ENCODE peak calls at places on chromosomes 1 and 21, in ten cellular contexts. L is 8988T; B is neural crest cell; K is ecto neural progenitor cell; Y is T47D; G is left ventricle myocardium inferior; F is tibial artery; P is cardiac muscle cell; U is left lung; M is stimulated activated naive CD8-positive, alpha-beta T cell treated with anti-CD3 and anti-CD28 coated beads, Interleukin-15, amount 100 ng/mL, for 72 hours. A is an unnamed sample.

GRCh38 chr1:172286629-172287076 is 133.8 kb upstream of the C1orf105 start:
- DNase-seq in L (no peak), B (no peak), K (no peak), Y (no peak), G (no peak), F (peak), P (no peak), U (peak), M (no peak), A (no peak)

GRCh38 chr1:174692313-174692712 is 244.5 kb downstream of the GPR52 start:
- DNase-seq in L (no peak), B (no peak), K (no peak), Y (no peak), G (no peak), F (no peak), P (no peak), U (no peak), M (no peak), A (no peak)

GRCh38 chr1:20211511-20211931 is 25.2 kb upstream of the PLA2G2C start:
- DNase-seq in L (no peak), B (no peak), K (no peak), Y (no peak), G (no peak), F (no peak), P (no peak), U (no peak), M (no peak), A (no peak)

GRCh38 chr1:233364026-233364425 is 36.5 kb downstream of the MAP3K21 start:
- DNase-seq in L (no peak), B (no peak), K (no peak), Y (no peak), G (no peak), F (no peak), P (no peak), U (no peak), M (no peak), A (no peak)

GRCh38 chr1:234601217-234602017 is 8.6 kb downstream of the IRF2BP2 start:
- DNase-seq in L (no peak), B (no peak), K (no peak), Y (no peak), G (no peak), F (no peak), P (no peak), U (no peak), M (no peak), A (no peak)

GRCh38 chr1:78472851-78473496 is 17.8 kb upstream of the PTGFR start:
- DNase-seq in L (no peak), B (no peak), K (no peak), Y (no peak), G (no peak), F (no peak), P (no peak), U (no peak), M (no peak), A (no peak)

GRCh38 chr1:41726899-41727748 is 191.6 kb downstream of the HIVEP3 start:
- DNase-seq in L (no peak), B (no peak), K (no peak), Y (no peak), G (peak), F (peak), P (no peak), U (peak), M (peak), A (no peak)

GRCh38 chr1:242178924-242179708 is 180.2 kb upstream of the MAP1LC3C start:
- DNase-seq in L (no peak), B (no peak), K (no peak), Y (no peak), G (no peak), F (no peak), P (no peak), U (no peak), M (no peak), A (no peak)

GRCh38 chr1:17393225-17393624 is 21.2 kb downstream of the PADI6 start:
- DNase-seq in L (no peak), B (no peak), K (no peak), Y (no peak), G (no peak), F (no peak), P (no peak), U (no peak), M (no peak), A (no peak)

GRCh38 chr1:109347511-109347910 is 40.7 kb upstream of the MYBPHL start:
- DNase-seq in L (no peak), B (no peak), K (no peak), Y (no peak), G (no peak), F (no peak), P (peak), U (peak), M (no peak), A (no peak)

GRCh38 chr1:95388041-95388440 is 154.0 kb downstream of the RWDD3 start:
- DNase-seq in L (no peak), B (no peak), K (no peak), Y (no peak), G (no peak), F (no peak), P (no peak), U (no peak), M (no peak), A (no peak)

GRCh38 chr1:115951552-115951951 is 24.8 kb upstream of the SLC22A15 start:
- DNase-seq in L (no peak), B (no peak), K (no peak), Y (no peak), G (no peak), F (no peak), P (no peak), U (no peak), M (no peak), A (no peak)

GRCh38 chr1:200873116-200873670 is 412 bp downstream of the GPR25 start:
- DNase-seq in L (no peak), B (no peak), K (no peak), Y (no peak), G (no peak), F (no peak), P (no peak), U (no peak), M (no peak), A (no peak)

GRCh38 chr1:15370268-15370667 is 39.4 kb upstream of the EFHD2 start:
- DNase-seq in L (no peak), B (no peak), K (no peak), Y (no peak), G (no peak), F (no peak), P (no peak), U (no peak), M (no peak), A (no peak)

GRCh38 chr1:94617139-94617805 is 75.7 kb upstream of the F3 start:
- DNase-seq in L (no peak), B (no peak), K (no peak), Y (no peak), G (no peak), F (no peak), P (no peak), U (no peak), M (no peak), A (no peak)

GRCh38 chr1:193031431-193031830 is 27.7 kb downstream of the UCHL5 start:
- DNase-seq in L (no peak), B (no peak), K (no peak), Y (no peak), G (no peak), F (no peak), P (no peak), U (no peak), M (no peak), A (no peak)

GRCh38 chr21:28614816-28615215 is 377.9 kb downstream of the LTN1 start:
- DNase-seq in L (no peak), B (no peak), K (no peak), Y (no peak), G (no peak), F (no peak), P (no peak), U (no peak), M (no peak), A (no peak)

GRCh38 chr1:21587602-21587953 is 78.4 kb downstream of the ALPL start:
- DNase-seq in L (no peak), B (no peak), K (no peak), Y (no peak), G (no peak), F (no peak), P (no peak), U (no peak), M (no peak), A (no peak)

GRCh38 chr1:17123196-17124045 is 4.2 kb upstream of the PADI2 start:
- DNase-seq in L (no peak), B (no peak), K (no peak), Y (no peak), G (no peak), F (no peak), P (no peak), U (no peak), M (no peak), A (no peak)

GRCh38 chr1:236370397-236370796 is 23.7 kb upstream of the EDARADD start:
- DNase-seq in L (no peak), B (no peak), K (no peak), Y (no peak), G (no peak), F (no peak), P (no peak), U (no peak), M (no peak), A (no peak)

GRCh38 chr1:200877839-200878551 is 5.2 kb downstream of the GPR25 start:
- DNase-seq in L (no peak), B (no peak), K (no peak), Y (no peak), G (no peak), F (no peak), P (no peak), U (no peak), M (peak), A (no peak)

GRCh38 chr1:24256687-24257086 is 62.5 kb upstream of the GRHL3 start:
- DNase-seq in L (no peak), B (no peak), K (no peak), Y (no peak), G (no peak), F (no peak), P (no peak), U (no peak), M (no peak), A (no peak)

GRCh38 chr1:68116643-68117235 is 66.3 kb upstream of the DIRAS3 start:
- DNase-seq in L (no peak), B (peak), K (peak), Y (no peak), G (no peak), F (no peak), P (peak), U (no peak), M (peak), A (peak)

GRCh38 chr1:183323849-183324683 is 94.1 kb downstream of the NMNAT2 start:
- DNase-seq in L (no peak), B (no peak), K (no peak), Y (no peak), G (no peak), F (no peak), P (no peak), U (no peak), M (no peak), A (no peak)

GRCh38 chr21:31641416-31641922 is 18.0 kb upstream of the SOD1 start:
- DNase-seq in L (no peak), B (no peak), K (no peak), Y (no peak), G (no peak), F (no peak), P (no peak), U (no peak), M (no peak), A (no peak)

GRCh38 chr1:25724986-25725385 is 75.0 kb upstream of the SELENON start:
- DNase-seq in L (no peak), B (no peak), K (no peak), Y (no peak), G (no peak), F (no peak), P (no peak), U (no peak), M (no peak), A (no peak)

GRCh38 chr21:16195896-16196443 is 466.2 kb downstream of the USP25 start:
- DNase-seq in L (no peak), B (no peak), K (no peak), Y (no peak), G (no peak), F (no peak), P (no peak), U (no peak), M (no peak), A (no peak)

GRCh38 chr1:175217674-175218073 is 25.1 kb upstream of the KIAA0040 start:
- DNase-seq in L (no peak), B (no peak), K (no peak), Y (no peak), G (no peak), F (no peak), P (no peak), U (no peak), M (no peak), A (no peak)

GRCh38 chr1:32246888-32247273 is at the start of gene FAM167B:
- DNase-seq in L (no peak), B (no peak), K (no peak), Y (no peak), G (peak), F (peak), P (no peak), U (no peak), M (no peak), A (no peak)

A was measured in glutamatergic neuron.